ENCODE peak calls at places on chromosomes 11 and 22, in five cellular contexts. Q, E, G, A and M are unnamed samples.
A peak's percentile ranks its signal among the peaks of the same experiment; 100 is the strongest.

GRCh38 chr11:123429851-123430735 is at the start of gene GRAMD1B:
- DNase-seq in Q (peak; percentile 2), E (peak; percentile 90), G (peak; percentile 75), A (peak; percentile 75), M (peak; percentile 66)

GRCh38 chr11:125179895-125180294 is 15.3 kb downstream of the PKNOX2 start:
- DNase-seq in Q (no peak), E (no peak), G (no peak), A (no peak), M (no peak)

GRCh38 chr11:69950120-69950519 is 128.0 kb upstream of the ANO1 start:
- DNase-seq in Q (peak; percentile 69), E (peak; percentile 31), G (no peak), A (no peak), M (peak; percentile 41)

GRCh38 chr11:29161216-29161615 is 855.6 kb downstream of the KCNA4 start:
- DNase-seq in Q (no peak), E (peak; percentile 43), G (no peak), A (no peak), M (no peak)

GRCh38 chr11:66326261-66327111 is 9.6 kb upstream of the CD248 start:
- DNase-seq in Q (no peak), E (no peak), G (peak; percentile 66), A (peak; percentile 52), M (no peak)

GRCh38 chr22:32764330-32765116 is 37.0 kb upstream of the TIMP3 start:
- DNase-seq in Q (no peak), E (peak; percentile 96), G (no peak), A (peak; percentile 94), M (peak; percentile 37)

GRCh38 chr11:122209619-122210377 is 93.8 kb upstream of the BLID start:
- DNase-seq in Q (no peak), E (peak; percentile 88), G (peak; percentile 70), A (peak; percentile 97), M (no peak)

GRCh38 chr22:25025586-25025985 is 73.1 kb downstream of the KIAA1671 start:
- DNase-seq in Q (no peak), E (no peak), G (no peak), A (no peak), M (no peak)

GRCh38 chr11:9615031-9615451 is 41.6 kb downstream of the WEE1 start:
- DNase-seq in Q (no peak), E (peak; percentile 13), G (no peak), A (no peak), M (no peak)

GRCh38 chr22:17230239-17230638 is 11.0 kb upstream of the ADA2 start:
- DNase-seq in Q (no peak), E (no peak), G (no peak), A (no peak), M (no peak)

DNA sequence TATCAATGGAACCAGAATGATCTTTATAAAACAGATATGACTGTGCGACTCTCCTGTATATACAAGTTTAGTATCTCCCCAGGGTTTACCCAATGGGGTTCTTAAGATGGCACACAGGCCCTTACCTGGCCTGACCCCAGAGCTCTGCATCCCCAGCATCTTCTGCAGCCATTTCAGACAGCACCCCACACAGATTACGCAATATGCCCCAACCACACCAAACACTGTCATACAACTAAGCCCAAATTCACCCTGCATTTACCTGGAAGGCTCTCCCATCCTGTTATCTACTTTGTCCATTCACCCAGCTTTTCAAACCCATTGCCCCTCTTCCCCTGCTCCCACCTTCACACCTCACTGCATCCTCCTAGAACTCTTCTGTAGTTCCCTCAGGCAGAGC is 182.5 kb upstream of the API5 start:
- DNase-seq in Q (no peak), E (no peak), G (no peak), A (no peak), M (no peak)
- TF ChIP-seq CTCF in Q (no peak), E (no peak), G (no peak), A (no peak), M (no peak)

DNA sequence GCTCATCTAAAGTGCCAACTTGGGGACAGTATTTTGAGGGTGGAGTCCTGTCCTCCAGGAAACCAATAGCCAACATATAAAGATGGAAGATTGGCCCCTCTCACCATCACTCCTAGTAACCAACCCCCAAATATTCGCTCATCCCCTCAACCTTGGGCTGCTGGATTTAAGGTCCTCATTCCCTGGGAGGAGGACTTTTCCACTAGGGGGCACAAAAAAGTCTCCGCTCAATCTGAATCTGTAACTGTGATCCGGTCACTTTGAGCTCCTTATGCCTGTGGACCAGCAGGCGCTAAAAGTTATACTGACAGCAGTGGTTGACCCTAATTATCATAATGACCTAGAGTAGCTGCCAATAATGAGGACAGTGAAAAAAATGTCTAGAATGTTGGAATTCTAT is 20.5 kb upstream of the CLPB start:
- DNase-seq in Q (no peak), E (no peak), G (no peak), A (no peak), M (no peak)
- TF ChIP-seq CTCF in Q (no peak), E (no peak), G (no peak), A (peak; percentile 32), M (no peak)

DNA sequence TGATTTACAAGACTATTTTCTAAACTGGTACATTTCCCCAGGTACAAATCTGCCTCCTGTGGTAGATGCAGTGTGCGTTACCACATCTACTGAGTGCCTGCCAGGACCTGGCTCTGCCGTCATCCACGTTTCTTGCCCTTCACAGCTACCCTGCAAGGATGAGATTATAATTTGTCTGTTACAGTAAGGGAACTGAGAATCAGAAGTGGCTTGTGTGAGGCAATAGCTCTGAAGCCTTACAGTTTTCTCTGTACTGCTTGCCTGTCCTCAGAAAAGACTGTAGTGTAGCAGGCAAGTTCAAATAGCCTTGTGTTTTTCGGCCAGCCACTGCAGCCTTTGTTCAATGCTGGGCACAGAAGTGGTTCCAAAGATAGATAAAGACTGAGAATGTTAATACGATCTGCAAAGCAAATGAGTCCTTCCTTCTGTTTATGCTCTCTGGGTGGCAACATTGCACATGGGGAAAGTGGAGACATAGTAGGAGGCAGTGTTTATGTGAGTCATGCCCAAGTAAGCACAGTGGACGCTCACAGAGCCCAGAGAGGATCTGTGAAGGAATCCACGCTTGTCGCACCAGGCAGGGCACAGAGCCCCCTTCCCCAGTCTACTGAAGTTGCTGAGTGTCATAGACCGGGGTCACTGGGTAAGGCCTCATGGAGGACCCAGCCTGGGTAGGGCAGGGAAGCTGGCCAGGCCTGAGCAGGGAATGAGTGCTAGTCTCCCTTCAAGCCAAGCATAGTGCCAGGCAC is 49.1 kb downstream of the MICAL2 start:
- DNase-seq in Q (no peak), E (peak; percentile 97), G (no peak), A (peak; percentile 87), M (no peak)
- TF ChIP-seq CTCF in Q (no peak), E (peak; percentile 32), G (no peak), A (peak; percentile 13), M (no peak)

DNA sequence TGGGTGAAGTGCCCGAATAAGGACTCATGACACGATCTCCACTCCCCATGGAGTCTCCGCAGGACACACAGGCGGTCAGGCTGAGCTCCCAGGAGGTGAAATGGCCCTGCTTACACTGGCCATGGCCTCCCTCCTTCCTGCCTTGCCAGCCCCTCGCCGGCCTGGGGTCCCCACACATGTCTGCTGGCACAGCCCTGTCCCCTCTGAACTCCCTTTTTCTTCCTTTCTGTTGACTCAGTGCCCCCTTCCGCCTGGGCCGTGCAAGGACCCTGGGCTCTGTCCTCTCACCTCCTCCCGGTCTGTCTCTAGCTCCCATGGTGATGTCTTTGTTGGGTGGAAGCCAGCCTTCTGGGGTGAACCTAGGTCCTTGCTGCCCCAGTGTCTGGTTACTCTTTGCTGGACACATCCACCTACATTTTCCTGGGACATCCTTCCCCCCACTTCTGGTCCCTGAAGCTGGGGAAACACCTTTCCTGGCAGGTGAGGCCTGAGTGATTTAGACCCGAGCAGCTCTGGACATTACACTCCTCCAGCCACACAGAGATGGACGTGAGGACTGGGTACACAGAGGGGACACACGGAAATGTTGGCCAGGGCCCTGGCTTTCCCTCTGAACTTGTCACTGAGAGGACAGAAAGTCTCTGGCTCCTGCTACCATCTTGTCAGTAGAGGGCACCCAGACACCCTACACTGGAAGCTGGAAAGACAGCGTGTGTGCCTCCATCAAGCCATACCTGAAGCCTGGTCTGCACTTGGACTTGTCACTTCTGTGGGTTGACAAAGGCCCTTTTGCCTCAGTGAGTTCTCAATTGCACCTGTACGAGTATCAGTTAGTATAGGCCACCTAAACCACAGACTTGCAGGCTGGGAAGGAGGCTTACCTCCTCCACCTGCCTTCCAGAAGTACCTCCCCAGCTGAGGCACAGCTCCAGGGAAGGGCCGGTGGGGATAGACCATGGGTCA is 864.3 kb downstream of the TBC1D22A start:
- DNase-seq in Q (no peak), E (no peak), G (peak; percentile 19), A (no peak), M (no peak)
- TF ChIP-seq CTCF in Q (no peak), E (no peak), G (no peak), A (no peak), M (no peak)

DNA sequence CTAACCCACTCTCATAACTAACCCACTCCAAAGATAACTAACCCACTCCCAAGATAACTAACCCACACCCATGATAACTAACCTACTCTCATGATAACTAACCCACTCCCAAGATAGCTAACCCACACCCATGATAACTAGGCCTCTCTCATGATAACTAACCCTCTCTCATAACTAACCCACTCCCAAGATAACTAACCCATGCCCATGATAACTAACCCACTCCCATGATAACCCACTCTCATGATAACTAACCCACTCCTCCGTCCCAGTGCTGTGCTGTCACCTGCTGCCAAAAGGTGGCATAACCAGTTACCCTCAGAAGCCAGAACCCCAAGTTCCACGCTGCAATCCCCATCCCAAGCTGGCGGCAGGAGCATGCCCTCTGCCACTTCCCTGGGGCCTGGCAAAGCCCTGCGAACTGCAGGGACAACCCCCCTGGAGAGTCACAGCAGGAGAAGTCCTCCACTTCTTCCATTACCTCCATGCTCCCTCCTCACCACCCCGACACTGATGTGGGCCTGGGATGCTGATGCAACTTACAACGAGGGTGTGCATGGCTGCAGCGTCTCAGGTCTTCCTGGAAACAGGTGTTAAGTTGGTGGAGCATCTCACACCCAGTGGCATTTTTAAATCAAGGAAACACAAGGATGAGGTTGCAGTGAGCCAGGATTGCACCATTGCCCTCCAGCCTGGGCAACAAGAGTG is 30.8 kb upstream of the CELSR1 start:
- DNase-seq in Q (no peak), E (no peak), G (no peak), A (no peak), M (no peak)
- TF ChIP-seq CTCF in Q (no peak), E (no peak), G (no peak), A (no peak), M (peak; percentile 13)